ENCODE peak calls at places on chromosomes 4 and X, in five cellular contexts. One of them, this sample, is unnamed.

GRCh38 chrX:133958997-133959688 is 26.3 kb downstream of the GPC3 start:
- DNase-seq in K562: no peak
- DNase-seq in IMR-90: no peak
- DNase-seq in GM12878: no peak
- DNase-seq in SK-N-SH: no peak
- DNase-seq in this sample: no peak

GRCh38 chr4:211033-211511 is 86.8 kb downstream of the ZNF718 start:
- DNase-seq in SK-N-SH: no peak
- DNase-seq in GM12878: peak
- DNase-seq in IMR-90: no peak
- DNase-seq in K562: no peak
- DNase-seq in this sample: no peak

GRCh38 chrX:117376460-117376859 is 740.1 kb downstream of the KLHL13 start:
- DNase-seq in IMR-90: no peak
- DNase-seq in SK-N-SH: no peak
- DNase-seq in GM12878: no peak
- DNase-seq in K562: no peak
- DNase-seq in this sample: peak

GRCh38 chrX:134692233-134692632 is 34.0 kb upstream of the PLAC1 start:
- DNase-seq in IMR-90: no peak
- DNase-seq in SK-N-SH: no peak
- DNase-seq in K562: no peak
- DNase-seq in GM12878: no peak
- DNase-seq in this sample: no peak

GRCh38 chrX:31547416-31547815 is 475.6 kb upstream of the FTHL17 start:
- DNase-seq in SK-N-SH: no peak
- DNase-seq in IMR-90: no peak
- DNase-seq in GM12878: no peak
- DNase-seq in K562: no peak
- DNase-seq in this sample: no peak

GRCh38 chrX:134836497-134836968 is 154.3 kb upstream of the SMIM10 start:
- DNase-seq in GM12878: no peak
- DNase-seq in SK-N-SH: no peak
- DNase-seq in IMR-90: peak
- DNase-seq in K562: peak
- DNase-seq in this sample: no peak

GRCh38 chr4:620851-621261 is 4.5 kb upstream of the PDE6B start:
- DNase-seq in SK-N-SH: no peak
- DNase-seq in IMR-90: no peak
- DNase-seq in K562: no peak
- DNase-seq in GM12878: no peak
- DNase-seq in this sample: no peak

GRCh38 chr4:41268721-41269517 is 12.2 kb downstream of the UCHL1 start:
- DNase-seq in K562: no peak
- DNase-seq in IMR-90: no peak
- DNase-seq in SK-N-SH: no peak
- DNase-seq in GM12878: no peak
- DNase-seq in this sample: no peak

GRCh38 chr4:2087170-2087569 is 28.0 kb downstream of the NAT8L start:
- DNase-seq in SK-N-SH: no peak
- DNase-seq in IMR-90: no peak
- DNase-seq in K562: no peak
- DNase-seq in GM12878: no peak
- DNase-seq in this sample: peak

GRCh38 chr4:793109-793861 is 32.6 kb downstream of the CPLX1 start:
- DNase-seq in K562: no peak
- DNase-seq in IMR-90: no peak
- DNase-seq in SK-N-SH: no peak
- DNase-seq in GM12878: no peak
- DNase-seq in this sample: no peak

GRCh38 chr4:39970559-39971270 is 7.0 kb downstream of the PDS5A start:
- DNase-seq in IMR-90: no peak
- DNase-seq in GM12878: no peak
- DNase-seq in K562: no peak
- DNase-seq in SK-N-SH: no peak
- DNase-seq in this sample: peak

GRCh38 chr4:31390849-31391248 is 670.7 kb downstream of the PCDH7 start:
- DNase-seq in IMR-90: no peak
- DNase-seq in SK-N-SH: no peak
- DNase-seq in GM12878: no peak
- DNase-seq in K562: no peak
- DNase-seq in this sample: no peak

GRCh38 chr4:91488946-91489345 is 814.8 kb upstream of the GRID2 start:
- DNase-seq in K562: no peak
- DNase-seq in IMR-90: no peak
- DNase-seq in GM12878: no peak
- DNase-seq in SK-N-SH: no peak
- DNase-seq in this sample: no peak

GRCh38 chrX:79366888-79367749 is at the start of gene ITM2A:
- DNase-seq in SK-N-SH: peak
- DNase-seq in IMR-90: no peak
- DNase-seq in GM12878: no peak
- DNase-seq in K562: peak
- DNase-seq in this sample: no peak

GRCh38 chr4:6001965-6002833 is 16.0 kb downstream of the C4orf50 start:
- DNase-seq in SK-N-SH: no peak
- DNase-seq in IMR-90: no peak
- DNase-seq in K562: no peak
- DNase-seq in GM12878: no peak
- DNase-seq in this sample: no peak

GRCh38 chr4:141079393-141079930 is 53.8 kb downstream of the RNF150 start:
- DNase-seq in GM12878: no peak
- DNase-seq in K562: no peak
- DNase-seq in SK-N-SH: no peak
- DNase-seq in IMR-90: no peak
- DNase-seq in this sample: no peak

GRCh38 chrX:40006025-40007017 is 91.4 kb downstream of the BCOR start:
- DNase-seq in SK-N-SH: peak
- DNase-seq in IMR-90: no peak
- DNase-seq in K562: no peak
- DNase-seq in GM12878: no peak
- DNase-seq in this sample: no peak

GRCh38 chrX:13837290-13837745 is 20.4 kb upstream of the GPM6B start:
- DNase-seq in K562: no peak
- DNase-seq in IMR-90: no peak
- DNase-seq in GM12878: no peak
- DNase-seq in SK-N-SH: no peak
- DNase-seq in this sample: no peak

GRCh38 chr4:37993806-37994205 is 33.6 kb downstream of the PTTG2 start:
- DNase-seq in GM12878: no peak
- DNase-seq in K562: no peak
- DNase-seq in IMR-90: no peak
- DNase-seq in SK-N-SH: no peak
- DNase-seq in this sample: no peak

GRCh38 chrX:95823796-95824195 is 860.8 kb upstream of the DIAPH2 start:
- DNase-seq in SK-N-SH: no peak
- DNase-seq in GM12878: no peak
- DNase-seq in K562: no peak
- DNase-seq in IMR-90: no peak
- DNase-seq in this sample: no peak

GRCh38 chrX:53319614-53320542 is 38.5 kb upstream of the IQSEC2 start:
- DNase-seq in SK-N-SH: peak
- DNase-seq in GM12878: no peak
- DNase-seq in K562: no peak
- DNase-seq in IMR-90: no peak
- DNase-seq in this sample: no peak

GRCh38 chr4:80334568-80334967 is 962 bp upstream of the CFAP299 start:
- DNase-seq in IMR-90: no peak
- DNase-seq in SK-N-SH: no peak
- DNase-seq in GM12878: no peak
- DNase-seq in K562: no peak
- DNase-seq in this sample: no peak

GRCh38 chr4:80335554-80336358 is at the start of gene CFAP299:
- DNase-seq in K562: peak
- DNase-seq in IMR-90: peak
- DNase-seq in SK-N-SH: peak
- DNase-seq in GM12878: peak
- DNase-seq in this sample: peak

GRCh38 chr4:80335226-80335553 is 340 bp upstream of the CFAP299 start:
- DNase-seq in GM12878: no peak
- DNase-seq in IMR-90: no peak
- DNase-seq in SK-N-SH: no peak
- DNase-seq in K562: no peak
- DNase-seq in this sample: no peak

GRCh38 chr4:80331693-80332092 is 3.8 kb upstream of the CFAP299 start:
- DNase-seq in IMR-90: no peak
- DNase-seq in K562: no peak
- DNase-seq in SK-N-SH: no peak
- DNase-seq in GM12878: no peak
- DNase-seq in this sample: no peak

GRCh38 chr4:80333121-80333520 is 2.4 kb upstream of the CFAP299 start:
- DNase-seq in K562: no peak
- DNase-seq in IMR-90: peak
- DNase-seq in GM12878: no peak
- DNase-seq in SK-N-SH: no peak
- DNase-seq in this sample: no peak
- TF ChIP-seq MXI1 in K562: no peak
- TF ChIP-seq MXI1 in IMR-90: no peak
- TF ChIP-seq MXI1 in GM12878: no peak
- TF ChIP-seq MXI1 in SK-N-SH: no peak
- TF ChIP-seq MXI1 in this sample: no peak

GRCh38 chr4:104491826-104492771 is 2.6 kb downstream of the CXXC4 start:
- DNase-seq in IMR-90: no peak
- DNase-seq in GM12878: peak
- DNase-seq in SK-N-SH: peak
- DNase-seq in K562: peak
- DNase-seq in this sample: no peak
- H3K9ac ChIP-seq in IMR-90: no peak
- H3K9ac ChIP-seq in GM12878: peak
- H3K9ac ChIP-seq in SK-N-SH: no peak
- H3K9ac ChIP-seq in K562: no peak
- H3K9ac ChIP-seq in this sample: no peak

GRCh38 chrX:115591856-115592842 is 31.2 kb downstream of the PLS3 start:
- DNase-seq in IMR-90: no peak
- DNase-seq in GM12878: no peak
- DNase-seq in SK-N-SH: no peak
- DNase-seq in K562: no peak
- DNase-seq in this sample: no peak

GRCh38 chrX:115589419-115589818 is 28.4 kb downstream of the PLS3 start:
- DNase-seq in GM12878: no peak
- DNase-seq in K562: no peak
- DNase-seq in SK-N-SH: no peak
- DNase-seq in IMR-90: no peak
- DNase-seq in this sample: no peak

GRCh38 chrX:115595049-115595448 is 34.1 kb downstream of the PLS3 start:
- DNase-seq in GM12878: no peak
- DNase-seq in K562: no peak
- DNase-seq in SK-N-SH: no peak
- DNase-seq in IMR-90: no peak
- DNase-seq in this sample: no peak

GRCh38 chrX:115591420-115591819 is 30.4 kb downstream of the PLS3 start:
- DNase-seq in K562: no peak
- DNase-seq in GM12878: no peak
- DNase-seq in IMR-90: no peak
- DNase-seq in SK-N-SH: no peak
- DNase-seq in this sample: no peak

GRCh38 chrX:115592997-115593734 is 32.2 kb downstream of the PLS3 start:
- DNase-seq in IMR-90: peak
- DNase-seq in GM12878: no peak
- DNase-seq in K562: no peak
- DNase-seq in SK-N-SH: no peak
- DNase-seq in this sample: no peak
- TF ChIP-seq MXI1 in IMR-90: no peak
- TF ChIP-seq MXI1 in GM12878: no peak
- TF ChIP-seq MXI1 in K562: no peak
- TF ChIP-seq MXI1 in SK-N-SH: no peak
- TF ChIP-seq MXI1 in this sample: no peak

GRCh38 chrX:143634373-143634685 is 1.6 kb downstream of the SLITRK4 start:
- DNase-seq in IMR-90: no peak
- DNase-seq in K562: no peak
- DNase-seq in GM12878: no peak
- DNase-seq in SK-N-SH: no peak
- DNase-seq in this sample: no peak
- H3K9ac ChIP-seq in IMR-90: no peak
- H3K9ac ChIP-seq in K562: no peak
- H3K9ac ChIP-seq in GM12878: no peak
- H3K9ac ChIP-seq in SK-N-SH: no peak
- H3K9ac ChIP-seq in this sample: no peak

GRCh38 chr4:73599182-73599581 is 21.1 kb downstream of the RASSF6 start:
- DNase-seq in IMR-90: peak
- DNase-seq in GM12878: no peak
- DNase-seq in SK-N-SH: no peak
- DNase-seq in K562: peak
- DNase-seq in this sample: peak
- TF ChIP-seq MXI1 in IMR-90: no peak
- TF ChIP-seq MXI1 in GM12878: no peak
- TF ChIP-seq MXI1 in SK-N-SH: no peak
- TF ChIP-seq MXI1 in K562: no peak
- TF ChIP-seq MXI1 in this sample: no peak

GRCh38 chr4:173264245-173264959 is 69.8 kb downstream of the HMGB2 start:
- DNase-seq in K562: peak
- DNase-seq in GM12878: no peak
- DNase-seq in IMR-90: peak
- DNase-seq in SK-N-SH: peak
- DNase-seq in this sample: no peak
- H3K9ac ChIP-seq in K562: peak
- H3K9ac ChIP-seq in GM12878: no peak
- H3K9ac ChIP-seq in IMR-90: no peak
- H3K9ac ChIP-seq in SK-N-SH: no peak
- H3K9ac ChIP-seq in this sample: no peak

DNA sequence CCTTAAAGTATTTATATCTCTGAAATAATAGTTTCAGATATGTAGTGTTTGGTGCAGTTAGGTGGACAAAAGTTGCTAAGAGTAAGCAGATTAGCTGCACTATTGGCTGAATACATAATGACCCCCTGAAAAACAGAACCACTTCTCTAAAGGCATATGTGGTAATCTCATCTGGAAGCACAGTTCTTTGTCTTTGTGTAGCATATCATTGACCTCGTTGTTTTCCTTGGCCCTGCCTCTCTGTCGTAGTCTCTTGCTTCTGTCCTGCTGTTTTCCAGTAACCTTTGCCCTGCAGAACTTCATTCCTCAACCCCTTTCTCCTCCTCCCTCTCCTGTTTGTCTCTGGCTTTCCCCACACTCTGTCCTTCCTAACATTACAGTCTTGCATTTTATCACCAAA is 41.4 kb downstream of the JADE3 start:
- DNase-seq in GM12878: no peak
- DNase-seq in K562: no peak
- DNase-seq in IMR-90: no peak
- DNase-seq in SK-N-SH: no peak
- DNase-seq in this sample: peak
- TF ChIP-seq MXI1 in GM12878: no peak
- TF ChIP-seq MXI1 in K562: no peak
- TF ChIP-seq MXI1 in IMR-90: no peak
- TF ChIP-seq MXI1 in SK-N-SH: no peak
- TF ChIP-seq MXI1 in this sample: no peak